ENCODE peak calls at places on chromosomes 2 and 18, in eight cellular contexts. One of them, this sample, is unnamed.
A peak's percentile ranks its signal among the peaks of the same experiment; 100 is the strongest.

GRCh38 chr18:427005-427404 is 73.5 kb downstream of the COLEC12 start:
- DNase-seq in A549: no peak
- DNase-seq in IMR-90: peak; percentile 82
- DNase-seq in adrenal gland: no peak
- DNase-seq in prostate gland: no peak
- DNase-seq in HCT116: no peak
- DNase-seq in right lobe of liver: no peak
- DNase-seq in ovary: no peak
- DNase-seq in this sample: no peak

GRCh38 chr2:19138264-19138825 is 220.1 kb downstream of the OSR1 start:
- DNase-seq in IMR-90: no peak
- DNase-seq in HCT116: no peak
- DNase-seq in adrenal gland: no peak
- DNase-seq in right lobe of liver: no peak
- DNase-seq in A549: no peak
- DNase-seq in ovary: no peak
- DNase-seq in prostate gland: no peak
- DNase-seq in this sample: no peak

GRCh38 chr2:120177973-120178372 is 45.2 kb downstream of the TMEM185B start:
- DNase-seq in ovary: no peak
- DNase-seq in HCT116: no peak
- DNase-seq in adrenal gland: no peak
- DNase-seq in prostate gland: no peak
- DNase-seq in A549: no peak
- DNase-seq in right lobe of liver: no peak
- DNase-seq in IMR-90: no peak
- DNase-seq in this sample: peak; percentile 81

GRCh38 chr2:143700865-143701264 is 571.6 kb downstream of the ARHGAP15 start:
- DNase-seq in HCT116: no peak
- DNase-seq in prostate gland: no peak
- DNase-seq in adrenal gland: no peak
- DNase-seq in IMR-90: no peak
- DNase-seq in right lobe of liver: no peak
- DNase-seq in ovary: no peak
- DNase-seq in A549: no peak
- DNase-seq in this sample: no peak

GRCh38 chr2:109395487-109396337 is 218.1 kb downstream of the SEPTIN10 start:
- DNase-seq in prostate gland: no peak
- DNase-seq in A549: no peak
- DNase-seq in right lobe of liver: no peak
- DNase-seq in adrenal gland: no peak
- DNase-seq in IMR-90: no peak
- DNase-seq in ovary: no peak
- DNase-seq in HCT116: no peak
- DNase-seq in this sample: no peak

GRCh38 chr2:173059941-173060575 is 15.6 kb upstream of the MAP3K20 start:
- DNase-seq in A549: no peak
- DNase-seq in adrenal gland: no peak
- DNase-seq in IMR-90: peak; percentile 43
- DNase-seq in right lobe of liver: no peak
- DNase-seq in prostate gland: no peak
- DNase-seq in ovary: no peak
- DNase-seq in HCT116: no peak
- DNase-seq in this sample: no peak

GRCh38 chr18:79507546-79508480 is 112.1 kb downstream of the NFATC1 start:
- DNase-seq in adrenal gland: peak; percentile 70
- DNase-seq in prostate gland: peak; percentile 72
- DNase-seq in HCT116: no peak
- DNase-seq in right lobe of liver: peak; percentile 83
- DNase-seq in A549: no peak
- DNase-seq in IMR-90: peak; percentile 41
- DNase-seq in ovary: peak; percentile 87
- DNase-seq in this sample: peak; percentile 86

GRCh38 chr2:238693337-238694093 is 154.4 kb upstream of the TWIST2 start:
- DNase-seq in prostate gland: no peak
- DNase-seq in HCT116: no peak
- DNase-seq in right lobe of liver: no peak
- DNase-seq in adrenal gland: no peak
- DNase-seq in ovary: no peak
- DNase-seq in IMR-90: no peak
- DNase-seq in A549: no peak
- DNase-seq in this sample: no peak

GRCh38 chr2:41963661-41964525 is 83.9 kb upstream of the PKDCC start:
- DNase-seq in right lobe of liver: peak; percentile 50
- DNase-seq in IMR-90: peak; percentile 26
- DNase-seq in adrenal gland: peak; percentile 59
- DNase-seq in ovary: peak; percentile 88
- DNase-seq in prostate gland: no peak
- DNase-seq in HCT116: no peak
- DNase-seq in A549: no peak
- DNase-seq in this sample: no peak

GRCh38 chr18:49250819-49251388 is 209.5 kb downstream of the DYM start:
- DNase-seq in HCT116: no peak
- DNase-seq in IMR-90: peak; percentile 47
- DNase-seq in adrenal gland: no peak
- DNase-seq in right lobe of liver: no peak
- DNase-seq in A549: no peak
- DNase-seq in ovary: no peak
- DNase-seq in prostate gland: no peak
- DNase-seq in this sample: no peak
- H3K4me1 ChIP-seq in HCT116: no peaks in the 10 kb centered on the region
- H3K4me1 ChIP-seq in IMR-90: peaks cover 4% of the 10 kb centered on the region
- H3K4me1 ChIP-seq in adrenal gland: peaks cover 13% of the 10 kb centered on the region
- H3K4me1 ChIP-seq in right lobe of liver: no peaks in the 10 kb centered on the region
- H3K4me1 ChIP-seq in A549: peaks cover 15% of the 10 kb centered on the region
- H3K4me1 ChIP-seq in ovary: no peaks in the 10 kb centered on the region
- H3K4me1 ChIP-seq in prostate gland: no peaks in the 10 kb centered on the region
- H3K4me1 ChIP-seq in this sample: peaks cover 16% of the 10 kb centered on the region

GRCh38 chr2:85594715-85595377 is 699 bp upstream of the RNF181 start:
- DNase-seq in IMR-90: no peak
- DNase-seq in HCT116: no peak
- DNase-seq in right lobe of liver: no peak
- DNase-seq in adrenal gland: no peak
- DNase-seq in A549: no peak
- DNase-seq in ovary: no peak
- DNase-seq in prostate gland: no peak
- DNase-seq in this sample: no peak
- TF ChIP-seq POLR2A in IMR-90: no peak
- TF ChIP-seq POLR2A in HCT116: no peak
- TF ChIP-seq POLR2A in right lobe of liver: no peak
- TF ChIP-seq POLR2A in adrenal gland: peak; percentile 47
- TF ChIP-seq POLR2A in A549: no peak
- TF ChIP-seq POLR2A in ovary: no peak
- TF ChIP-seq POLR2A in prostate gland: no peak
- TF ChIP-seq POLR2A in this sample: no peak

GRCh38 chr2:86033751-86034680 is 71.7 kb downstream of the POLR1A start:
- DNase-seq in IMR-90: no peak
- DNase-seq in right lobe of liver: no peak
- DNase-seq in ovary: peak; percentile 33
- DNase-seq in HCT116: no peak
- DNase-seq in prostate gland: no peak
- DNase-seq in A549: no peak
- DNase-seq in adrenal gland: no peak
- DNase-seq in this sample: peak; percentile 58

GRCh38 chr2:86032861-86033595 is 72.7 kb downstream of the POLR1A start:
- DNase-seq in HCT116: no peak
- DNase-seq in adrenal gland: no peak
- DNase-seq in right lobe of liver: no peak
- DNase-seq in prostate gland: no peak
- DNase-seq in IMR-90: no peak
- DNase-seq in A549: no peak
- DNase-seq in ovary: peak; percentile 31
- DNase-seq in this sample: peak; percentile 74

GRCh38 chr2:86031151-86031550 is 74.5 kb downstream of the POLR1A start:
- DNase-seq in ovary: peak; percentile 34
- DNase-seq in right lobe of liver: no peak
- DNase-seq in HCT116: no peak
- DNase-seq in IMR-90: no peak
- DNase-seq in prostate gland: no peak
- DNase-seq in adrenal gland: no peak
- DNase-seq in A549: no peak
- DNase-seq in this sample: no peak

GRCh38 chr2:86029873-86030272 is 75.8 kb downstream of the POLR1A start:
- DNase-seq in IMR-90: no peak
- DNase-seq in right lobe of liver: no peak
- DNase-seq in HCT116: no peak
- DNase-seq in adrenal gland: no peak
- DNase-seq in prostate gland: no peak
- DNase-seq in ovary: peak; percentile 20
- DNase-seq in A549: no peak
- DNase-seq in this sample: no peak

GRCh38 chr2:86031606-86032005 is 74.1 kb downstream of the POLR1A start:
- DNase-seq in IMR-90: no peak
- DNase-seq in HCT116: no peak
- DNase-seq in right lobe of liver: no peak
- DNase-seq in adrenal gland: no peak
- DNase-seq in A549: no peak
- DNase-seq in ovary: peak; percentile 14
- DNase-seq in prostate gland: no peak
- DNase-seq in this sample: peak; percentile 63
- H3K4me1 ChIP-seq in IMR-90: peaks cover 13% of the 10 kb centered on the region
- H3K4me1 ChIP-seq in HCT116: no peaks in the 10 kb centered on the region
- H3K4me1 ChIP-seq in right lobe of liver: no peaks in the 10 kb centered on the region
- H3K4me1 ChIP-seq in adrenal gland: peaks cover 39% of the 10 kb centered on the region
- H3K4me1 ChIP-seq in A549: peaks cover 11% of the 10 kb centered on the region
- H3K4me1 ChIP-seq in ovary: peaks cover 6% of the 10 kb centered on the region
- H3K4me1 ChIP-seq in prostate gland: no peaks in the 10 kb centered on the region
- H3K4me1 ChIP-seq in this sample: peaks cover 40% of the 10 kb centered on the region

GRCh38 chr2:218671077-218671653 is 637 bp downstream of the RNF25 start:
- DNase-seq in A549: peak; percentile 16
- DNase-seq in ovary: no peak
- DNase-seq in right lobe of liver: no peak
- DNase-seq in prostate gland: no peak
- DNase-seq in HCT116: no peak
- DNase-seq in adrenal gland: no peak
- DNase-seq in IMR-90: peak; percentile 20
- DNase-seq in this sample: no peak

DNA sequence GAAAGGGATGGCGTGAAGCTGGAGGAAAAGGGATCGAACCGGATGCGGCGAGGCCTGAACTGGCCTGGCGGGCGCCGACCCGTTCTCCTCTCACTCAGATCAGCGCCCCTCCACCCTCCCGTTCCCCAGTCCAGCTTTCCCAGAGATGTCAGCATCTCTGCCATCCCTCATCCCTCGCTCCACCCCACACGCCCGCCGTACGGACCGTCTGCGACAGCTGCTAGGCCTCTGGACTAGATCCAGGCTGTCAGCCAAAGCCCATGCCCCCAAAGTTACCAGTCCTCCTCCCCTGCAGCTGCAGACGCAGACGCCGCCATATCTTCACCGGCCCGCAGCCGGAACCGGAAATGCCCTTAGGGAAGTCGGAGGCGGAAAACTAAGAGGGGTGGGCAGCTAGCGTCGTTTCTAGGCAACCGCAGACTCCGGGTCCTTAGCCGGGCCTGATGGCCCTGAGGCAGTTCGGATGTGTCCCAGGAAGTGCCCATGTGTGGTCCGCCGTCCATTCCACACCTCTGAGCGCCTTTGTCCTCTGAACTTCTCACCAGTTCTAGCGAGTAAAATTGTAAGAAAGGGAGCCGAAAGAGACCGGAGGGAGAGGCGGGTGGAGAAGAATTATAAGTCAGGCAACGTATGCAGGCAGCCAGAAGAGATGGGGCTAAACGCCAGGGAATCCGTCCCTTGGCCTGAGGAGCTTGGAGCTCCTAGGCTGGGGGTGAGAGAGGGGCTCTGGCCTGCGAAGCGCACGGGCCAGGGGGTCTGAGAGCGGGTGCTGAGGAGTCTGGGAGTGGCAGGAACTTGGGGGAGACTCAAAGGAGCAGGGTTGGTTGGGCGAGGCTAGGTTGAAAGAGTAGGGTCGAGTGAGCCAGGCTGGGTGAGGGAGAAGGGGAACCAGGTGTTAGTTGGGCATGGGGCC is at the start of the genes RNF25 and STK36:
- DNase-seq in ovary: peak; percentile 90
- DNase-seq in HCT116: peak; percentile 78
- DNase-seq in IMR-90: peak; percentile 90
- DNase-seq in A549: peak; percentile 88
- DNase-seq in right lobe of liver: peak; percentile 84
- DNase-seq in prostate gland: peak; percentile 75
- DNase-seq in adrenal gland: peak; percentile 88
- DNase-seq in this sample: peak; percentile 95
- TF ChIP-seq POLR2A in ovary: peak; percentile 61
- TF ChIP-seq POLR2A in HCT116: peak; percentile 44
- TF ChIP-seq POLR2A in IMR-90: peak; percentile 76
- TF ChIP-seq POLR2A in A549: peak; percentile 88
- TF ChIP-seq POLR2A in right lobe of liver: peak; percentile 52
- TF ChIP-seq POLR2A in prostate gland: peak; percentile 30
- TF ChIP-seq POLR2A in adrenal gland: peak; percentile 37
- TF ChIP-seq POLR2A in this sample: peak; percentile 10

DNA sequence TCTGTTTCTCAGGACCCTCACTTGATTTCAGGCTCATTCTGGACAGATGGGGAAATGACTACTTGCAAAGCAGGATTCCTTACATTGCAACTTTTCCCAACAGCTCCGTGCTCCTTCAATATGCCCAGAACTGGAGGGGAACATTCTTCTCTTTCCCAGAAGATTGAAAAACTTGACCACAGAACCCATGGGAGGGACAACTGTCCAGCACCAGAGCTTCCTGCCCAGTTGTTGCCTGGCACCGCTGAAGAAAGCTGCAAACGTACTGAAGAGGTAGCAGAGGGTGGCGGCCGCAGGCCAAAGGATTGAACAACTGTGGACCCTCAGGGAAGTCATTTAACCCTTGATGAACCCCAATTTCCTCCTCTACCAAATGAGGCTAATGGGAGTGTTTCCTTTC is 25.1 kb downstream of the BCL11A start:
- DNase-seq in prostate gland: no peak
- DNase-seq in IMR-90: no peak
- DNase-seq in HCT116: no peak
- DNase-seq in adrenal gland: no peak
- DNase-seq in ovary: no peak
- DNase-seq in A549: no peak
- DNase-seq in right lobe of liver: no peak
- DNase-seq in this sample: no peak
- H3K4me1 ChIP-seq in prostate gland: peaks cover 3% of the 10 kb centered on the region
- H3K4me1 ChIP-seq in IMR-90: peaks cover 3% of the 10 kb centered on the region
- H3K4me1 ChIP-seq in HCT116: no peaks in the 10 kb centered on the region
- H3K4me1 ChIP-seq in adrenal gland: peaks cover 10% of the 10 kb centered on the region
- H3K4me1 ChIP-seq in ovary: no peaks in the 10 kb centered on the region
- H3K4me1 ChIP-seq in A549: peaks cover 11% of the 10 kb centered on the region
- H3K4me1 ChIP-seq in right lobe of liver: peaks cover 3% of the 10 kb centered on the region
- H3K4me1 ChIP-seq in this sample: peaks cover 89% of the 10 kb centered on the region

GRCh38 chr2:65020943-65021528 is 31.8 kb downstream of the SLC1A4 start:
- DNase-seq in prostate gland: no peak
- DNase-seq in HCT116: no peak
- DNase-seq in A549: no peak
- DNase-seq in IMR-90: no peak
- DNase-seq in ovary: no peak
- DNase-seq in adrenal gland: no peak
- DNase-seq in right lobe of liver: no peak
- DNase-seq in this sample: no peak
- TF ChIP-seq POLR2A in prostate gland: no peak
- TF ChIP-seq POLR2A in HCT116: no peak
- TF ChIP-seq POLR2A in A549: no peak
- TF ChIP-seq POLR2A in IMR-90: no peak
- TF ChIP-seq POLR2A in ovary: no peak
- TF ChIP-seq POLR2A in adrenal gland: no peak
- TF ChIP-seq POLR2A in right lobe of liver: no peak
- TF ChIP-seq POLR2A in this sample: no peak

DNA sequence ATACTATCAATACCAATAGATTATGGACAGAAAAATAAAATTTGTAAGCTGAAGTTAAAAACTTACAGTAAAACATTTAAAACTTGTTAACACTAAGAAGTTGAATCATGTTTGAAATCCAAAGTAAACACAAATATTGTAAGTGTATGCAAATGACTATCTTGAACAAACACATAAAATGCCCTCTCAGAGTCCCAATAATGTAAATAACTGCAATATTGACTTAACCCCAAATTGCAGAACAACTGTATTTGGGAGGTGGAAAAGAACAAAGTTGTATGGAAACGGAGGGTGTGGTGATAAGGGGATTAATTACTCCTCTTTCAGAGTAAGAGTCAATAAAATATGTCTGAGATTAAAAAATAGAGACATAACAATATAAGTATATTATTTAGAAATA is 140.0 kb upstream of the NOL4 start:
- DNase-seq in HCT116: no peak
- DNase-seq in IMR-90: no peak
- DNase-seq in A549: no peak
- DNase-seq in ovary: no peak
- DNase-seq in prostate gland: no peak
- DNase-seq in right lobe of liver: no peak
- DNase-seq in adrenal gland: no peak
- DNase-seq in this sample: no peak
- H3K4me1 ChIP-seq in HCT116: no peaks in the 10 kb centered on the region
- H3K4me1 ChIP-seq in IMR-90: no peaks in the 10 kb centered on the region
- H3K4me1 ChIP-seq in A549: no peaks in the 10 kb centered on the region
- H3K4me1 ChIP-seq in ovary: no peaks in the 10 kb centered on the region
- H3K4me1 ChIP-seq in prostate gland: no peaks in the 10 kb centered on the region
- H3K4me1 ChIP-seq in right lobe of liver: no peaks in the 10 kb centered on the region
- H3K4me1 ChIP-seq in adrenal gland: no peaks in the 10 kb centered on the region
- H3K4me1 ChIP-seq in this sample: no peaks in the 10 kb centered on the region

This sample was measured in spleen.